ENCODE peak calls at places on chromosomes 5 and 9, in six cellular contexts. L is CD4-positive, CD25-positive, alpha-beta regulatory T cell; C is CD8-positive, alpha-beta memory T cell; N is A549; M is heart right ventricle; P is OCI-LY7. E is an unnamed sample.

GRCh38 chr5:73776405-73776804 is 150.4 kb downstream of the ARHGEF28 start:
- DNase-seq in L (no peak), C (no peak), N (no peak), M (no peak), P (no peak), E (no peak)

GRCh38 chr5:170885779-170886178 is 24.0 kb downstream of the RANBP17 start:
- DNase-seq in L (no peak), C (no peak), N (no peak), M (no peak), P (no peak), E (no peak)

GRCh38 chr9:34190996-34191892 is 12.4 kb downstream of the UBAP1 start:
- DNase-seq in L (no peak), C (no peak), N (peak), M (no peak), P (no peak), E (no peak)

GRCh38 chr9:129624947-129625346 is 1.0 kb upstream of the NTMT1 start:
- DNase-seq in L (peak), C (no peak), N (no peak), M (no peak), P (peak), E (peak)

GRCh38 chr5:14263700-14264099 is 120.6 kb downstream of the TRIO start:
- DNase-seq in L (no peak), C (no peak), N (no peak), M (no peak), P (peak), E (no peak)

GRCh38 chr9:95613670-95614069 is 96.9 kb upstream of the PTCH1 start:
- DNase-seq in L (no peak), C (no peak), N (no peak), M (no peak), P (no peak), E (no peak)

GRCh38 chr5:542693-543311 is 18.6 kb upstream of the SLC9A3 start:
- DNase-seq in L (no peak), C (peak), N (no peak), M (no peak), P (no peak), E (no peak)

GRCh38 chr5:126446498-126447224 is 23.5 kb downstream of the GRAMD2B start:
- DNase-seq in L (peak), C (no peak), N (peak), M (no peak), P (no peak), E (no peak)

GRCh38 chr5:126811515-126812198 is 34.7 kb downstream of the LMNB1 start:
- DNase-seq in L (peak), C (no peak), N (no peak), M (no peak), P (no peak), E (no peak)

GRCh38 chr5:165457854-165458481 is 1952.5 kb downstream of the MAT2B start:
- DNase-seq in L (no peak), C (no peak), N (peak), M (no peak), P (peak), E (peak)

GRCh38 chr5:142388696-142389095 is 63.9 kb upstream of the SPRY4 start:
- DNase-seq in L (no peak), C (no peak), N (peak), M (no peak), P (no peak), E (no peak)

GRCh38 chr5:59709833-59710232 is 183.7 kb downstream of the PDE4D start:
- DNase-seq in L (no peak), C (no peak), N (peak), M (peak), P (no peak), E (no peak)

DNA sequence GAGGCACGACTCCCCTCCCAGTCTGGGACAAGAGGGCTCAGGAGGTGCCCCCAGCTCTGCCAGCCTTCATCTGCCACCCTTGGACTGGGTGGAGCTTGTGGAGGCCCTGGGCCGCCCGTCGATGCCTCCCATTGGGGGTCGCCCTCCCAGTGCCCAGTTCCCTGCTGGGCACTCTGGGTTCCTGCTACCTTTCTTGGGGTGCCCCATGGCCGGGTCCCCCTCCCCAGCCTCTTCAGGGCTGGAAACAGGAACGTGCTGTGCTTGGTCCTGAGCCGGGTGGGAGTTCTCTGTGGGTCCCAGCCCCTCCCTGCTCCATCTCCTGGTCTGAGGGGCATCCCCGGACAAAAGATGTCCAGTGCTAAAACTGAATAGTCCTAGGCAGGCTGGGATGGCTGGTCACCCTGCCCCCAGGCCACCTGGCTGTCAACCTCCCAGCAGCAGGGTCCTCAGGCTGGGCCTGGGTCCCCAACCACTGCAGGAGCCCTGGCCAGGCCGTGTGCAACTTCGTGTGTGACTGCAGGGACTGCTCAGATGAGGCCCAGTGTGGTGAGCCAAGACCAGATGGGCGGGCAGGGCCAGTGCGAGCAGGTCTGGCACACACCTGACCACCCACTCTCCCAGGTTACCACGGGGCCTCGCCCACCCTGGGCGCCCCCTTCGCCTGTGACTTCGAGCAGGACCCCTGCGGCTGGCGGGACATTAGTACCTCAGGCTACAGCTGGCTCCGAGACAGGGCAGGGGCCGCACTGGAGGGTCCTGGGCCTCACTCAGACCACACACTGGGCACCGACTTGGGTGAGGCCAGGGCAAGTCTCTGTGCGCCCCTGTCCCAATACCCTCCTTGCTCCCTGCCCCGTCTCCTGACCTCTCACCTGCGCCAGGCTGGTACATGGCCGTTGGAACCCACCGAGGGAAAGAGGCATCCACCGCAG is 784 bp downstream of the MAMDC4 start:
- DNase-seq in L (no peak), C (peak), N (no peak), M (no peak), P (no peak), E (no peak)
- H3K4me3 ChIP-seq in L (no peak), C (no peak), N (no peak), M (no peak), P (no peak), E (no peak)

GRCh38 chr5:103098993-103099392 is 20.9 kb downstream of the GIN1 start:
- DNase-seq in L (no peak), C (no peak), N (no peak), M (no peak), P (no peak), E (no peak)
- H3K4me3 ChIP-seq in L (no peak), C (no peak), N (no peak), M (no peak), P (no peak), E (no peak)

DNA sequence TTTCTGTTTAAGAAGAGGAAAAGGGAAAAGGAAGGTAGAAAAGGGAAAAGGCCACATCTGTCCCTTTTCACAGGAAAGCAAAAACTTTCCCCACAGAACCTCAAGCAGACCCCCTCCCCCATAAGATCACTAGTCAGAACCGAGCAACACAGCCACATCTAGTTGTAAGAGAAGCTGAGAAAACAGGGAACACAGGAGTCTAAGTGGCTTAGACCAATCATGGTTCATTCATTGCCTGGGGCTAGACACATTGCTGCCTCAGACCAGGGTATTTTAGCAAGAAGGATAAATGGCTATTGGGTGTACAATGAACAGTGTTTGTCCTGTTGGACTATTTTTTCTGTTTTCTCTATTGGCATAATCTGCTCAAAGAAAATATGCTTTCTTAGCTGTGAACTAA is 98.0 kb downstream of the ARL15 start:
- DNase-seq in L (no peak), C (no peak), N (no peak), M (no peak), P (no peak), E (no peak)
- H3K4me3 ChIP-seq in L (no peak), C (no peak), N (no peak), M (no peak), P (no peak), E (no peak)

DNA sequence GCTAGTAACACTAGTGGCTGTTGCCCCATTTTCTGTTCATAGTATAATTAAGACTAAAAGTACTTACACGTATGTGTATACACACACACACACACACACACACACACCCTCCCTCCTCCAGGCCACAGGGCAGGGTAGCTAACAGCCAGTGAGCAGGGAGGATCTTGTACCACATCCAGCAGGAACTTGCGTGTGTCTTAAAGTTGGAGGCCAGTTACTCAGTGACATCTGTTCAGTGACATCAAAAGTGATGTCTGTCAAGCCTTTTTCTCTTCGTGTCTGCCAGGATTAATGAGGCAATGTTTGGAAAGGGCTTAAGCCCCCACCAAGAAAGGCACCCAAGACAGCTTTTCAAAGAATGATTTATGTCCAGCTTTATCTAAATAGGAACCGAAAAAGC is 149.4 kb upstream of the KLF4 start:
- DNase-seq in L (no peak), C (no peak), N (peak), M (peak), P (peak), E (no peak)
- H3K4me3 ChIP-seq in L (no peak), C (no peak), N (no peak), M (peak), P (no peak), E (no peak)